ENCODE peak calls at places on chromosomes 12 and 14, in ten cellular contexts. R is RCC 7860; A is kidney; M is activated naive CD4-positive, alpha-beta T cell treated with anti-CD3 and anti-CD28 coated beads, Interleukin-2, amount 10 ng/mL, durations not matched to agents 7 days and 5 days; V is uterus; W is T47D; B is adrenal gland; Z is NCI-H1092 treated with DMSO at 0.1 percent for 48 hours; Q is stimulated activated CD4-positive, alpha-beta T cell treated with anti-CD3 and anti-CD28 coated beads, TNF-alpha, amount 100 ng/mL, for 48 hours; S is IMR-90. F is an unnamed sample.

GRCh38 chr14:100671386-100671901 is 55.2 kb upstream of the DLK1 start:
- DNase-seq in R (no peak), A (peak), M (no peak), V (no peak), W (no peak), B (no peak), Z (no peak), Q (no peak), S (no peak), F (no peak)

GRCh38 chr14:68397371-68397779 is 395.5 kb downstream of the ZFP36L1 start:
- DNase-seq in R (no peak), A (peak), M (no peak), V (peak), W (no peak), B (peak), Z (no peak), Q (no peak), S (no peak), F (no peak)

GRCh38 chr12:113475451-113476085 is 3.9 kb upstream of the LHX5 start:
- DNase-seq in R (no peak), A (peak), M (no peak), V (no peak), W (no peak), B (no peak), Z (no peak), Q (no peak), S (no peak), F (no peak)

GRCh38 chr12:120199595-120200306 is 1.2 kb downstream of the RPLP0 start:
- DNase-seq in R (peak), A (no peak), M (no peak), V (peak), W (peak), B (peak), Z (no peak), Q (peak), S (peak), F (peak)

GRCh38 chr12:95805864-95806669 is 15.5 kb upstream of the NTN4 start:
- DNase-seq in R (peak), A (no peak), M (no peak), V (no peak), W (peak), B (no peak), Z (no peak), Q (no peak), S (peak), F (peak)

GRCh38 chr14:100532916-100533630 is 54.1 kb downstream of the BEGAIN start:
- DNase-seq in R (no peak), A (peak), M (peak), V (peak), W (no peak), B (peak), Z (no peak), Q (no peak), S (peak), F (peak)

GRCh38 chr12:43402431-43402830 is 149.6 kb downstream of the ADAMTS20 start:
- DNase-seq in R (no peak), A (no peak), M (no peak), V (no peak), W (no peak), B (no peak), Z (no peak), Q (no peak), S (peak), F (no peak)

GRCh38 chr14:105856676-105857222 is 330.4 kb downstream of the TMEM121 start:
- DNase-seq in R (no peak), A (no peak), M (peak), V (peak), W (no peak), B (no peak), Z (no peak), Q (no peak), S (no peak), F (no peak)

GRCh38 chr12:15601210-15601800 is 187.9 kb downstream of the EPS8 start:
- DNase-seq in R (peak), A (no peak), M (no peak), V (no peak), W (no peak), B (no peak), Z (no peak), Q (peak), S (peak), F (peak)

GRCh38 chr14:90061849-90062794 is at the start of gene KCNK13:
- DNase-seq in R (no peak), A (no peak), M (peak), V (no peak), W (peak), B (no peak), Z (peak), Q (no peak), S (no peak), F (no peak)

GRCh38 chr14:97592341-97592980 is 795.3 kb downstream of the VRK1 start:
- DNase-seq in R (no peak), A (no peak), M (no peak), V (no peak), W (no peak), B (no peak), Z (no peak), Q (no peak), S (no peak), F (no peak)

GRCh38 chr12:49662998-49663843 is 39.9 kb downstream of the PRPF40B start:
- DNase-seq in R (peak), A (peak), M (peak), V (peak), W (peak), B (peak), Z (no peak), Q (peak), S (peak), F (peak)

GRCh38 chr14:51872396-51872795 is 12.0 kb downstream of the GNG2 start:
- DNase-seq in R (no peak), A (no peak), M (no peak), V (no peak), W (no peak), B (no peak), Z (peak), Q (no peak), S (no peak), F (no peak)

GRCh38 chr12:71562681-71563595 is 100.7 kb downstream of the ZFC3H1 start:
- DNase-seq in R (no peak), A (no peak), M (no peak), V (no peak), W (no peak), B (no peak), Z (peak), Q (no peak), S (no peak), F (no peak)

GRCh38 chr14:24329736-24330135 is 5.1 kb downstream of the ADCY4 start:
- DNase-seq in R (no peak), A (peak), M (peak), V (no peak), W (no peak), B (peak), Z (no peak), Q (peak), S (no peak), F (no peak)

GRCh38 chr12:58922849-58923248 is 2.5 kb upstream of the LRIG3 start:
- DNase-seq in R (no peak), A (no peak), M (no peak), V (no peak), W (no peak), B (no peak), Z (no peak), Q (no peak), S (peak), F (peak)

GRCh38 chr12:97745406-97746101 is 282.9 kb downstream of the RMST start:
- DNase-seq in R (peak), A (no peak), M (no peak), V (no peak), W (no peak), B (no peak), Z (no peak), Q (no peak), S (no peak), F (no peak)

GRCh38 chr12:128387811-128388422 is 120.9 kb downstream of the TMEM132C start:
- DNase-seq in R (no peak), A (no peak), M (peak), V (peak), W (peak), B (peak), Z (peak), Q (no peak), S (no peak), F (no peak)

GRCh38 chr12:131287938-131288797 is 334.5 kb downstream of the ADGRD1 start:
- DNase-seq in R (no peak), A (peak), M (no peak), V (peak), W (no peak), B (no peak), Z (no peak), Q (no peak), S (no peak), F (no peak)

GRCh38 chr12:106566771-106567170 is 16.0 kb upstream of the RFX4 start:
- DNase-seq in R (peak), A (no peak), M (no peak), V (no peak), W (no peak), B (no peak), Z (no peak), Q (no peak), S (no peak), F (no peak)

GRCh38 chr12:26123482-26123980 is 1.3 kb downstream of the BHLHE41 start:
- DNase-seq in R (no peak), A (no peak), M (no peak), V (no peak), W (no peak), B (no peak), Z (no peak), Q (no peak), S (peak), F (no peak)

GRCh38 chr12:43287991-43288390 is 264.0 kb downstream of the ADAMTS20 start:
- DNase-seq in R (no peak), A (no peak), M (no peak), V (no peak), W (no peak), B (no peak), Z (no peak), Q (no peak), S (peak), F (no peak)

GRCh38 chr12:20212658-20213387 is 155.5 kb upstream of the PDE3A start:
- DNase-seq in R (peak), A (peak), M (no peak), V (peak), W (peak), B (peak), Z (peak), Q (no peak), S (peak), F (peak)

GRCh38 chr14:72024043-72024407 is 91.8 kb downstream of the RGS6 start:
- DNase-seq in R (peak), A (no peak), M (peak), V (no peak), W (peak), B (peak), Z (peak), Q (peak), S (peak), F (peak)

GRCh38 chr14:90645842-90646443 is 170.3 kb downstream of the TTC7B start:
- DNase-seq in R (peak), A (peak), M (no peak), V (no peak), W (peak), B (no peak), Z (no peak), Q (no peak), S (peak), F (peak)

F was measured in A172.